ENCODE peak calls at places on chromosomes 11 and 22, in seven cellular contexts. C is SK-N-MC, B is GM12891, V is K562, J is upper lobe of left lung, G is GM23338, F is transverse colon. H is an unnamed sample.

GRCh38 chr22:37609240-37610152 is 862 bp downstream of the GGA1 start:
- DNase-seq in J (no peak), B (no peak), F (no peak), G (no peak), C (no peak), V (peak), H (no peak)

GRCh38 chr11:1638344-1638743 is 8.8 kb downstream of the KRTAP5-5 start:
- DNase-seq in B (no peak), C (no peak), J (no peak), V (no peak), F (no peak), G (no peak), H (no peak)

GRCh38 chr11:9799901-9800300 is 136.0 kb downstream of the SWAP70 start:
- DNase-seq in G (no peak), F (no peak), V (no peak), C (no peak), J (no peak), B (no peak), H (no peak)

GRCh38 chr11:126193038-126193478 is 18.4 kb downstream of the RPUSD4 start:
- DNase-seq in V (no peak), B (no peak), C (no peak), F (no peak), G (no peak), J (no peak), H (no peak)

GRCh38 chr11:108340958-108341357 is 118.1 kb downstream of the ATM start:
- DNase-seq in J (no peak), C (no peak), G (peak), B (no peak), V (peak), F (no peak), H (no peak)

GRCh38 chr11:130945945-130946344 is 29.7 kb upstream of the SNX19 start:
- DNase-seq in V (no peak), F (peak), J (no peak), B (no peak), C (no peak), G (no peak), H (no peak)

GRCh38 chr11:65454311-65454695 is 31.7 kb downstream of the NEAT1 start:
- DNase-seq in B (no peak), F (no peak), C (no peak), J (no peak), V (no peak), G (no peak), H (no peak)

GRCh38 chr11:31236052-31236652 is 133.4 kb downstream of the DCDC1 start:
- DNase-seq in G (no peak), J (no peak), C (no peak), F (no peak), V (no peak), B (no peak), H (no peak)

GRCh38 chr11:120335596-120335927 is 651 bp upstream of the ARHGEF12 start:
- DNase-seq in G (peak), J (peak), V (no peak), C (no peak), B (peak), F (no peak), H (no peak)

GRCh38 chr11:46386005-46386331 is 4.5 kb downstream of the MDK start:
- DNase-seq in J (peak), G (no peak), V (no peak), F (no peak), C (no peak), B (no peak), H (no peak)

GRCh38 chr11:70713988-70714665 is 315.8 kb downstream of the CTTN start:
- DNase-seq in F (no peak), C (no peak), J (no peak), B (no peak), G (peak), V (no peak), H (no peak)

GRCh38 chr11:69418576-69419296 is 62.7 kb upstream of the LINC01488 start:
- DNase-seq in J (no peak), V (no peak), B (no peak), F (no peak), C (no peak), G (no peak), H (no peak)

GRCh38 chr11:14519692-14520085 is 497 bp downstream of the PSMA1 start:
- DNase-seq in G (no peak), B (no peak), F (no peak), V (no peak), C (no peak), J (no peak), H (no peak)

GRCh38 chr22:36554101-36554500 is 25.1 kb upstream of the EIF3D start:
- DNase-seq in C (no peak), F (no peak), V (no peak), J (no peak), B (no peak), G (peak), H (no peak)

GRCh38 chr11:92838655-92839334 is 130.7 kb upstream of the MTNR1B start:
- DNase-seq in C (no peak), V (no peak), F (no peak), J (no peak), B (no peak), G (peak), H (no peak)

GRCh38 chr22:43880743-43881055 is 11.1 kb downstream of the PNPLA5 start:
- DNase-seq in C (no peak), V (no peak), B (no peak), G (no peak), J (no peak), F (no peak), H (no peak)

GRCh38 chr11:17526326-17526725 is 17.9 kb downstream of the USH1C start:
- DNase-seq in V (no peak), G (no peak), J (peak), B (no peak), C (no peak), F (no peak), H (no peak)
- TF ChIP-seq POLR2AphosphoS5 in V (no peak), G (no peak), J (no peak), B (no peak), C (no peak), F (no peak), H (no peak)

GRCh38 chr22:42777126-42777525 is 56.5 kb upstream of the A4GALT start:
- DNase-seq in F (no peak), B (no peak), J (peak), G (no peak), V (no peak), C (no peak), H (no peak)

GRCh38 chr22:42785706-42786499 is 65.2 kb upstream of the A4GALT start:
- DNase-seq in G (no peak), J (no peak), C (no peak), F (no peak), V (no peak), B (no peak), H (no peak)

GRCh38 chr22:42780070-42780540 is 59.4 kb upstream of the A4GALT start:
- DNase-seq in J (no peak), F (peak), C (peak), G (peak), B (no peak), V (peak), H (no peak)
- TF ChIP-seq POLR2AphosphoS5 in J (no peak), F (no peak), C (no peak), G (no peak), B (no peak), V (no peak), H (peak)

GRCh38 chr11:124315052-124315451 is 1.3 kb upstream of the OR8D1 start:
- DNase-seq in C (no peak), G (no peak), V (no peak), J (no peak), F (no peak), B (no peak), H (no peak)
- TF ChIP-seq POLR2AphosphoS5 in C (no peak), G (no peak), V (no peak), J (no peak), F (no peak), B (no peak), H (no peak)

GRCh38 chr11:67408437-67409200 is 4.7 kb downstream of the TBC1D10C start:
- DNase-seq in C (no peak), B (no peak), F (no peak), V (no peak), J (peak), G (no peak), H (no peak)

GRCh38 chr11:67406420-67406968 is 2.6 kb downstream of the TBC1D10C start:
- DNase-seq in G (no peak), F (no peak), V (no peak), B (no peak), C (no peak), J (peak), H (no peak)

GRCh38 chr11:67406969-67407699 is 3.3 kb downstream of the TBC1D10C start:
- DNase-seq in F (no peak), V (no peak), C (no peak), G (no peak), J (peak), B (no peak), H (no peak)

GRCh38 chr11:67409261-67409666 is 5.4 kb downstream of the TBC1D10C start:
- DNase-seq in C (no peak), B (peak), F (peak), J (peak), V (no peak), G (no peak), H (no peak)

DNA sequence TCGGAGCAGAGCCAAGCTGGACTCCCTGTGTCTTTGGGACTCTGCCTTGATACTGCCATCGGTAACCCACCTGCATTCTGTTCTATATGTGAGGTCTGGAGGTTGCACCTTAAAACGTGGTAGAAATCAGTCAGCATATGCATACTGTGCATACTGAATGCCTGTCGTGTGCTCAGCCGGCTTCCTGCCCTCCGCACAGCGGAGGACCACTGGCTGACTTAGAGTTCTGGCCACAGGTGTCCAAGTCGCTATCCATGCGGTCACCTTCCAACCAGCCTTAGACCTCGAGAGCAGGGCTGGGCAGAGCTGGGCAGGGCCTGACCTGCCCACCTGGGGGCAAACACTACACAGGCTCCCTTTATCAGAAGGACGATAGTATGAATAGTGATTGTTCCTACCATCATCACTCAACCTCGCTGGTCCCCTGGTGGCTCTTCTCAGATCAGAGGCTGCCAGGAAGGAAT is 3.8 kb downstream of the TBC1D10C start:
- DNase-seq in B (no peak), J (peak), C (no peak), G (no peak), F (no peak), V (no peak), H (no peak)
- TF ChIP-seq POLR2AphosphoS5 in B (no peak), J (no peak), C (no peak), G (no peak), F (no peak), V (no peak), H (no peak)